ENCODE peak calls at places on chromosomes 13 and 19, in five cellular contexts. H, S, M, Z and J are unnamed samples.

GRCh38 chr19:31146546-31147183 is 202.6 kb downstream of the TSHZ3 start:
- DNase-seq in Z (no peak), H (no peak), M (no peak), S (no peak), J (no peak)

GRCh38 chr13:85586422-85586831 is 212.8 kb downstream of the SLITRK6 start:
- DNase-seq in Z (no peak), M (no peak), S (no peak), H (no peak), J (no peak)

GRCh38 chr19:40366697-40367561 is 18.4 kb downstream of the PLD3 start:
- DNase-seq in S (no peak), M (no peak), Z (peak), H (no peak), J (peak)

GRCh38 chr19:862529-863304 is 3.3 kb downstream of the CFD start:
- DNase-seq in H (no peak), M (no peak), S (peak), Z (peak), J (no peak)

GRCh38 chr13:51697181-51697580 is 106.8 kb downstream of the DHRS12 start:
- DNase-seq in Z (no peak), S (no peak), M (no peak), H (no peak), J (no peak)

GRCh38 chr13:39777527-39778061 is 122.1 kb downstream of the COG6 start:
- DNase-seq in H (peak), S (no peak), M (peak), Z (no peak), J (peak)

GRCh38 chr19:10010247-10010691 is at the start of gene COL5A3:
- DNase-seq in S (no peak), M (no peak), H (no peak), Z (peak), J (no peak)

GRCh38 chr13:87889241-87889640 is 218.1 kb downstream of the SLITRK5 start:
- DNase-seq in M (no peak), S (no peak), Z (no peak), H (no peak), J (no peak)

GRCh38 chr13:36981156-36981743 is 17.9 kb downstream of the ALG5 start:
- DNase-seq in Z (peak), S (no peak), H (no peak), M (no peak), J (peak)

GRCh38 chr13:50686547-50686946 is 156.9 kb downstream of the DLEU7 start:
- DNase-seq in S (no peak), Z (no peak), H (no peak), M (no peak), J (no peak)

GRCh38 chr13:55572862-55573261 is 1567.9 kb upstream of the PRR20A start:
- DNase-seq in M (no peak), Z (no peak), S (no peak), H (no peak), J (no peak)

GRCh38 chr13:64540468-64540867 is 2689.7 kb downstream of the PCDH9 start:
- DNase-seq in H (no peak), M (no peak), S (no peak), Z (no peak), J (no peak)

GRCh38 chr19:54480048-54480447 is 7.0 kb upstream of the CDC42EP5 start:
- DNase-seq in H (no peak), S (no peak), M (no peak), Z (no peak), J (peak)

GRCh38 chr19:17415107-17415506 is 4.7 kb upstream of the MVB12A start:
- DNase-seq in M (no peak), S (no peak), Z (no peak), H (no peak), J (no peak)

GRCh38 chr19:5154129-5154798 is 185.4 kb downstream of the KDM4B start:
- DNase-seq in M (no peak), H (peak), S (no peak), Z (peak), J (peak)

GRCh38 chr19:5157186-5157585 is 183.4 kb downstream of the PTPRS start:
- DNase-seq in S (no peak), Z (no peak), M (no peak), H (no peak), J (no peak)

GRCh38 chr19:5154799-5155426 is 185.7 kb downstream of the PTPRS start:
- DNase-seq in Z (no peak), S (no peak), H (no peak), M (no peak), J (no peak)

GRCh38 chr19:5155586-5156210 is 184.9 kb downstream of the PTPRS start:
- DNase-seq in M (no peak), S (no peak), Z (no peak), H (no peak), J (no peak)

DNA sequence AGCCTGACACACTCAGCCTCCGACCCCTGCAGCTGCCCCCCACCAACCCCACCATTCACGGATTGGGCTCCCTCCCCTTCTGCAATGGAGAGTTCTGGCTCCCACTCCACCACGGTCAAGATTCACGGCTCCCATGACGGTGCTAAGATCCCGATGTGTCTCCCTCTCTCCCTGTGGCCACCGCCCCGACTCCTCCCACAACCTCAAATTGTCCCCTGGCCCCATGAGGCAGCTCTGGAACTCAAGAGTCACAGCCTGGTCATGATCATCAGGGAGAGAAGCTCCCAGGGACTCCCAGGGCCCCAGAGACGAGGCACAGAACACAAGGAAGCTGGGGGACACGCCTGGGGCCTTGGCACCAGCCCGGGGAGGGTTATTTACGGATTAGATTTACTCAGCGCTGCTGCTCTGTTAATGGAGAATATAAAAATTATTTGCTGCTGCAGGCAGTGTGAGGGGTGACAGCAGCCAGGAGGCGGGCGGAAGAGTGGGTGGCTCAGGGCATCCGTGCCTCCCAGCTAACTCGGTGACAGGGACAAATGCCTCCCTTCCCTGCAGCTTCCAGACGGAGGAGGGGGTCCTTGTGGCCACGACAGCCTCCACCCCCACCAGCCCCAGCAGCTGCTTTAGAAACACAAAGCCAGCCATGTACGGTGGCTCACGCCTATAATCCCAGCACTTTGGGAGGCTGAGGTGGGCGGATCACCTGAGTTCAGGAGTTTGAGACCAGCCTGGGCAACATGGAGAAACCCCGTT is 184.2 kb downstream of the PTPRS start:
- DNase-seq in M (no peak), H (no peak), Z (no peak), S (no peak), J (no peak)
- TF ChIP-seq MAX in M (no peak), H (no peak), Z (no peak), S (no peak), J (no peak)

GRCh38 chr19:3655402-3656072 is 28.9 kb upstream of the CACTIN start:
- DNase-seq in Z (no peak), H (no peak), S (no peak), M (no peak), J (peak)
- TF ChIP-seq POLR2A in Z (no peak), H (no peak), S (no peak), M (no peak), J (no peak)

GRCh38 chr19:34639491-34640085 is 37.4 kb downstream of the SCGB2B2 start:
- DNase-seq in H (peak), Z (peak), S (peak), M (peak), J (peak)
- TF ChIP-seq MAX in H (no peak), Z (no peak), S (no peak), M (no peak), J (no peak)

GRCh38 chr13:42377640-42378382 is 105.9 kb downstream of the AKAP11 start:
- DNase-seq in Z (no peak), M (no peak), S (peak), H (no peak), J (peak)

GRCh38 chr13:42381165-42381425 is 109.1 kb downstream of the AKAP11 start:
- DNase-seq in H (no peak), Z (no peak), M (no peak), S (no peak), J (no peak)

GRCh38 chr13:42380420-42381164 is 108.6 kb downstream of the AKAP11 start:
- DNase-seq in Z (no peak), M (no peak), S (peak), H (no peak), J (no peak)

GRCh38 chr13:42379241-42379640 is 107.3 kb downstream of the AKAP11 start:
- DNase-seq in Z (no peak), S (no peak), M (no peak), H (no peak), J (no peak)

GRCh38 chr13:42378383-42378780 is 106.4 kb downstream of the AKAP11 start:
- DNase-seq in Z (no peak), H (no peak), M (no peak), S (peak), J (no peak)
- TF ChIP-seq POLR2A in Z (no peak), H (no peak), M (no peak), S (peak), J (no peak)